ENCODE peak calls at places on chromosomes 1 and 21, in six cellular contexts. One of them, this sample, is unnamed.

GRCh38 chr1:58721247-58721820 is 21.5 kb upstream of the MYSM1 start:
- DNase-seq in A549: no peak
- DNase-seq in GM12865: no peak
- DNase-seq in effector memory CD8-positive, alpha-beta T cell: no peak
- DNase-seq in stimulated activated CD4-positive, alpha-beta T cell treated with anti-CD3 and anti-CD28 coated beads, Interleukin-15, amount 100 ng/mL, for 24 hours: no peak
- DNase-seq in GM13976: no peak
- DNase-seq in this sample: no peak

GRCh38 chr1:88061106-88061829 is 622.8 kb upstream of the PKN2 start:
- DNase-seq in A549: peak
- DNase-seq in GM12865: peak
- DNase-seq in effector memory CD8-positive, alpha-beta T cell: no peak
- DNase-seq in stimulated activated CD4-positive, alpha-beta T cell treated with anti-CD3 and anti-CD28 coated beads, Interleukin-15, amount 100 ng/mL, for 24 hours: peak
- DNase-seq in GM13976: peak
- DNase-seq in this sample: peak

GRCh38 chr1:226495716-226496115 is 52.8 kb upstream of the STUM start:
- DNase-seq in A549: no peak
- DNase-seq in GM12865: no peak
- DNase-seq in effector memory CD8-positive, alpha-beta T cell: no peak
- DNase-seq in stimulated activated CD4-positive, alpha-beta T cell treated with anti-CD3 and anti-CD28 coated beads, Interleukin-15, amount 100 ng/mL, for 24 hours: no peak
- DNase-seq in GM13976: no peak
- DNase-seq in this sample: no peak

GRCh38 chr1:58914925-58915324 is 131.1 kb upstream of the JUN start:
- DNase-seq in A549: no peak
- DNase-seq in GM12865: no peak
- DNase-seq in effector memory CD8-positive, alpha-beta T cell: no peak
- DNase-seq in stimulated activated CD4-positive, alpha-beta T cell treated with anti-CD3 and anti-CD28 coated beads, Interleukin-15, amount 100 ng/mL, for 24 hours: no peak
- DNase-seq in GM13976: no peak
- DNase-seq in this sample: no peak

GRCh38 chr1:64884261-64885040 is 81.9 kb downstream of the JAK1 start:
- DNase-seq in A549: no peak
- DNase-seq in GM12865: no peak
- DNase-seq in effector memory CD8-positive, alpha-beta T cell: no peak
- DNase-seq in stimulated activated CD4-positive, alpha-beta T cell treated with anti-CD3 and anti-CD28 coated beads, Interleukin-15, amount 100 ng/mL, for 24 hours: no peak
- DNase-seq in GM13976: no peak
- DNase-seq in this sample: no peak

GRCh38 chr1:153483776-153484175 is 23.3 kb upstream of the S100A7 start:
- DNase-seq in A549: no peak
- DNase-seq in GM12865: no peak
- DNase-seq in effector memory CD8-positive, alpha-beta T cell: no peak
- DNase-seq in stimulated activated CD4-positive, alpha-beta T cell treated with anti-CD3 and anti-CD28 coated beads, Interleukin-15, amount 100 ng/mL, for 24 hours: no peak
- DNase-seq in GM13976: no peak
- DNase-seq in this sample: no peak

GRCh38 chr1:225627304-225627947 is 25.5 kb downstream of the ENAH start:
- DNase-seq in A549: no peak
- DNase-seq in GM12865: no peak
- DNase-seq in effector memory CD8-positive, alpha-beta T cell: no peak
- DNase-seq in stimulated activated CD4-positive, alpha-beta T cell treated with anti-CD3 and anti-CD28 coated beads, Interleukin-15, amount 100 ng/mL, for 24 hours: no peak
- DNase-seq in GM13976: no peak
- DNase-seq in this sample: no peak

GRCh38 chr21:41926068-41926806 is 27.6 kb downstream of the C2CD2 start:
- DNase-seq in A549: no peak
- DNase-seq in GM12865: peak
- DNase-seq in effector memory CD8-positive, alpha-beta T cell: peak
- DNase-seq in stimulated activated CD4-positive, alpha-beta T cell treated with anti-CD3 and anti-CD28 coated beads, Interleukin-15, amount 100 ng/mL, for 24 hours: peak
- DNase-seq in GM13976: peak
- DNase-seq in this sample: peak

GRCh38 chr1:76866566-76866965 is 714 bp upstream of the ST6GALNAC5 start:
- DNase-seq in A549: no peak
- DNase-seq in GM12865: no peak
- DNase-seq in effector memory CD8-positive, alpha-beta T cell: no peak
- DNase-seq in stimulated activated CD4-positive, alpha-beta T cell treated with anti-CD3 and anti-CD28 coated beads, Interleukin-15, amount 100 ng/mL, for 24 hours: no peak
- DNase-seq in GM13976: no peak
- DNase-seq in this sample: no peak

GRCh38 chr1:23718482-23718881 is 24.8 kb upstream of the ELOA start:
- DNase-seq in A549: peak
- DNase-seq in GM12865: peak
- DNase-seq in effector memory CD8-positive, alpha-beta T cell: no peak
- DNase-seq in stimulated activated CD4-positive, alpha-beta T cell treated with anti-CD3 and anti-CD28 coated beads, Interleukin-15, amount 100 ng/mL, for 24 hours: no peak
- DNase-seq in GM13976: no peak
- DNase-seq in this sample: no peak

GRCh38 chr1:85818371-85818770 is 110.1 kb upstream of the ZNHIT6 start:
- DNase-seq in A549: peak
- DNase-seq in GM12865: no peak
- DNase-seq in effector memory CD8-positive, alpha-beta T cell: no peak
- DNase-seq in stimulated activated CD4-positive, alpha-beta T cell treated with anti-CD3 and anti-CD28 coated beads, Interleukin-15, amount 100 ng/mL, for 24 hours: no peak
- DNase-seq in GM13976: no peak
- DNase-seq in this sample: no peak

GRCh38 chr1:157517026-157517425 is 35.3 kb downstream of the FCRL5 start:
- DNase-seq in A549: no peak
- DNase-seq in GM12865: no peak
- DNase-seq in effector memory CD8-positive, alpha-beta T cell: no peak
- DNase-seq in stimulated activated CD4-positive, alpha-beta T cell treated with anti-CD3 and anti-CD28 coated beads, Interleukin-15, amount 100 ng/mL, for 24 hours: no peak
- DNase-seq in GM13976: no peak
- DNase-seq in this sample: peak

GRCh38 chr1:233244183-233244582 is 51.3 kb downstream of the PCNX2 start:
- DNase-seq in A549: peak
- DNase-seq in GM12865: no peak
- DNase-seq in effector memory CD8-positive, alpha-beta T cell: no peak
- DNase-seq in stimulated activated CD4-positive, alpha-beta T cell treated with anti-CD3 and anti-CD28 coated beads, Interleukin-15, amount 100 ng/mL, for 24 hours: no peak
- DNase-seq in GM13976: no peak
- DNase-seq in this sample: no peak

GRCh38 chr1:116433283-116434257 is 60.5 kb downstream of the ATP1A1 start:
- DNase-seq in A549: no peak
- DNase-seq in GM12865: no peak
- DNase-seq in effector memory CD8-positive, alpha-beta T cell: no peak
- DNase-seq in stimulated activated CD4-positive, alpha-beta T cell treated with anti-CD3 and anti-CD28 coated beads, Interleukin-15, amount 100 ng/mL, for 24 hours: no peak
- DNase-seq in GM13976: no peak
- DNase-seq in this sample: no peak

GRCh38 chr1:228960705-228961104 is 225.4 kb downstream of the RHOU start:
- DNase-seq in A549: no peak
- DNase-seq in GM12865: no peak
- DNase-seq in effector memory CD8-positive, alpha-beta T cell: no peak
- DNase-seq in stimulated activated CD4-positive, alpha-beta T cell treated with anti-CD3 and anti-CD28 coated beads, Interleukin-15, amount 100 ng/mL, for 24 hours: no peak
- DNase-seq in GM13976: no peak
- DNase-seq in this sample: peak

GRCh38 chr1:117573386-117574040 is 32.3 kb upstream of the TENT5C start:
- DNase-seq in A549: no peak
- DNase-seq in GM12865: no peak
- DNase-seq in effector memory CD8-positive, alpha-beta T cell: no peak
- DNase-seq in stimulated activated CD4-positive, alpha-beta T cell treated with anti-CD3 and anti-CD28 coated beads, Interleukin-15, amount 100 ng/mL, for 24 hours: peak
- DNase-seq in GM13976: no peak
- DNase-seq in this sample: peak

GRCh38 chr1:15288173-15288926 is 41.3 kb downstream of the FHAD1 start:
- DNase-seq in A549: peak
- DNase-seq in GM12865: no peak
- DNase-seq in effector memory CD8-positive, alpha-beta T cell: no peak
- DNase-seq in stimulated activated CD4-positive, alpha-beta T cell treated with anti-CD3 and anti-CD28 coated beads, Interleukin-15, amount 100 ng/mL, for 24 hours: no peak
- DNase-seq in GM13976: no peak
- DNase-seq in this sample: no peak